ENCODE peak calls at places on chromosome 16, in seven cellular contexts. One of them, this sample, is unnamed.

GRCh38 chr16:24900230-24900629 is 54.5 kb downstream of the SLC5A11 start:
- DNase-seq in activated CD4-positive, alpha-beta T cell treated with anti-CD3 and anti-CD28 coated beads, Interleukin-2, amount 10 ng/mL, durations not matched to agents 7 days and 5 days: no peak
- DNase-seq in stimulated activated CD8-positive, alpha-beta memory T cell treated with anti-CD3 and anti-CD28 coated beads, Interleukin-4, amount 100 ng/mL, for 4 hours: no peak
- DNase-seq in tibial artery: no peak
- DNase-seq in DMS153: no peak
- DNase-seq in H9: no peak
- DNase-seq in GM23338: peak; percentile 29
- DNase-seq in this sample: no peak

GRCh38 chr16:48117217-48118105 is 38.3 kb downstream of the ABCC12 start:
- DNase-seq in stimulated activated CD8-positive, alpha-beta memory T cell treated with anti-CD3 and anti-CD28 coated beads, Interleukin-4, amount 100 ng/mL, for 4 hours: peak; percentile 17
- DNase-seq in activated CD4-positive, alpha-beta T cell treated with anti-CD3 and anti-CD28 coated beads, Interleukin-2, amount 10 ng/mL, durations not matched to agents 7 days and 5 days: peak; percentile 37
- DNase-seq in tibial artery: no peak
- DNase-seq in H9: peak; percentile 89
- DNase-seq in GM23338: peak; percentile 87
- DNase-seq in DMS153: no peak
- DNase-seq in this sample: no peak

GRCh38 chr16:21101631-21102420 is 48.8 kb downstream of the DNAH3 start:
- DNase-seq in H9: peak; percentile 47
- DNase-seq in GM23338: peak; percentile 64
- DNase-seq in tibial artery: no peak
- DNase-seq in activated CD4-positive, alpha-beta T cell treated with anti-CD3 and anti-CD28 coated beads, Interleukin-2, amount 10 ng/mL, durations not matched to agents 7 days and 5 days: peak; percentile 14
- DNase-seq in stimulated activated CD8-positive, alpha-beta memory T cell treated with anti-CD3 and anti-CD28 coated beads, Interleukin-4, amount 100 ng/mL, for 4 hours: no peak
- DNase-seq in DMS153: no peak
- DNase-seq in this sample: no peak

GRCh38 chr16:46690281-46691178 is 1.1 kb downstream of the ORC6 start:
- DNase-seq in GM23338: no peak
- DNase-seq in stimulated activated CD8-positive, alpha-beta memory T cell treated with anti-CD3 and anti-CD28 coated beads, Interleukin-4, amount 100 ng/mL, for 4 hours: no peak
- DNase-seq in tibial artery: no peak
- DNase-seq in H9: no peak
- DNase-seq in DMS153: no peak
- DNase-seq in activated CD4-positive, alpha-beta T cell treated with anti-CD3 and anti-CD28 coated beads, Interleukin-2, amount 10 ng/mL, durations not matched to agents 7 days and 5 days: no peak
- DNase-seq in this sample: no peak

GRCh38 chr16:57988929-57989328 is 11.5 kb downstream of the ZNF319 start:
- DNase-seq in H9: peak; percentile 26
- DNase-seq in tibial artery: no peak
- DNase-seq in GM23338: no peak
- DNase-seq in stimulated activated CD8-positive, alpha-beta memory T cell treated with anti-CD3 and anti-CD28 coated beads, Interleukin-4, amount 100 ng/mL, for 4 hours: no peak
- DNase-seq in activated CD4-positive, alpha-beta T cell treated with anti-CD3 and anti-CD28 coated beads, Interleukin-2, amount 10 ng/mL, durations not matched to agents 7 days and 5 days: no peak
- DNase-seq in DMS153: peak; percentile 84
- DNase-seq in this sample: no peak

GRCh38 chr16:30472328-30472942 is at the start of gene ITGAL:
- DNase-seq in stimulated activated CD8-positive, alpha-beta memory T cell treated with anti-CD3 and anti-CD28 coated beads, Interleukin-4, amount 100 ng/mL, for 4 hours: peak; percentile 52
- DNase-seq in activated CD4-positive, alpha-beta T cell treated with anti-CD3 and anti-CD28 coated beads, Interleukin-2, amount 10 ng/mL, durations not matched to agents 7 days and 5 days: peak; percentile 93
- DNase-seq in GM23338: no peak
- DNase-seq in DMS153: no peak
- DNase-seq in tibial artery: peak; percentile 45
- DNase-seq in H9: no peak
- DNase-seq in this sample: no peak

GRCh38 chr16:88569614-88569984 is 604 bp upstream of the ZC3H18 start:
- DNase-seq in H9: no peak
- DNase-seq in GM23338: peak; percentile 34
- DNase-seq in activated CD4-positive, alpha-beta T cell treated with anti-CD3 and anti-CD28 coated beads, Interleukin-2, amount 10 ng/mL, durations not matched to agents 7 days and 5 days: no peak
- DNase-seq in DMS153: no peak
- DNase-seq in stimulated activated CD8-positive, alpha-beta memory T cell treated with anti-CD3 and anti-CD28 coated beads, Interleukin-4, amount 100 ng/mL, for 4 hours: no peak
- DNase-seq in tibial artery: no peak
- DNase-seq in this sample: no peak

GRCh38 chr16:88754912-88755744 is 29.9 kb downstream of the PIEZO1 start:
- DNase-seq in GM23338: peak; percentile 78
- DNase-seq in H9: peak; percentile 81
- DNase-seq in DMS153: no peak
- DNase-seq in tibial artery: no peak
- DNase-seq in activated CD4-positive, alpha-beta T cell treated with anti-CD3 and anti-CD28 coated beads, Interleukin-2, amount 10 ng/mL, durations not matched to agents 7 days and 5 days: no peak
- DNase-seq in stimulated activated CD8-positive, alpha-beta memory T cell treated with anti-CD3 and anti-CD28 coated beads, Interleukin-4, amount 100 ng/mL, for 4 hours: no peak
- DNase-seq in this sample: no peak

GRCh38 chr16:85137323-85138072 is 25.2 kb upstream of the CIBAR2 start:
- DNase-seq in stimulated activated CD8-positive, alpha-beta memory T cell treated with anti-CD3 and anti-CD28 coated beads, Interleukin-4, amount 100 ng/mL, for 4 hours: no peak
- DNase-seq in GM23338: no peak
- DNase-seq in H9: no peak
- DNase-seq in DMS153: no peak
- DNase-seq in activated CD4-positive, alpha-beta T cell treated with anti-CD3 and anti-CD28 coated beads, Interleukin-2, amount 10 ng/mL, durations not matched to agents 7 days and 5 days: no peak
- DNase-seq in tibial artery: peak; percentile 94
- DNase-seq in this sample: no peak